ENCODE peak calls at places on chromosome 18, in nine cellular contexts. One of them, this sample, is unnamed.

GRCh38 chr18:50193796-50194622 is 938 bp downstream of the MYO5B start:
- DNase-seq in HAP-1: no peak
- DNase-seq in upper lobe of right lung: peak; percentile 67
- DNase-seq in naive thymus-derived CD4-positive, alpha-beta T cell: no peak
- DNase-seq in neural progenitor cell: peak; percentile 58
- DNase-seq in sigmoid colon: no peak
- DNase-seq in endothelial cell of umbilical vein: no peak
- DNase-seq in fibroblast of lung: no peak
- DNase-seq in body of pancreas: peak; percentile 25
- DNase-seq in this sample: no peak

GRCh38 chr18:2316686-2317308 is 254.5 kb downstream of the METTL4 start:
- DNase-seq in sigmoid colon: no peak
- DNase-seq in naive thymus-derived CD4-positive, alpha-beta T cell: no peak
- DNase-seq in fibroblast of lung: no peak
- DNase-seq in neural progenitor cell: no peak
- DNase-seq in HAP-1: no peak
- DNase-seq in body of pancreas: peak; percentile 54
- DNase-seq in upper lobe of right lung: no peak
- DNase-seq in endothelial cell of umbilical vein: peak; percentile 12
- DNase-seq in this sample: no peak

GRCh38 chr18:61891874-61892273 is 933 bp downstream of the RNF152 start:
- DNase-seq in sigmoid colon: no peak
- DNase-seq in upper lobe of right lung: no peak
- DNase-seq in body of pancreas: no peak
- DNase-seq in fibroblast of lung: no peak
- DNase-seq in endothelial cell of umbilical vein: peak; percentile 15
- DNase-seq in neural progenitor cell: no peak
- DNase-seq in HAP-1: no peak
- DNase-seq in naive thymus-derived CD4-positive, alpha-beta T cell: no peak
- DNase-seq in this sample: peak; percentile 52

GRCh38 chr18:79629606-79630005 is 50.0 kb upstream of the CTDP1 start:
- DNase-seq in upper lobe of right lung: peak; percentile 16
- DNase-seq in neural progenitor cell: no peak
- DNase-seq in sigmoid colon: no peak
- DNase-seq in naive thymus-derived CD4-positive, alpha-beta T cell: no peak
- DNase-seq in fibroblast of lung: no peak
- DNase-seq in HAP-1: no peak
- DNase-seq in body of pancreas: no peak
- DNase-seq in endothelial cell of umbilical vein: no peak
- DNase-seq in this sample: no peak

GRCh38 chr18:79380816-79381806 is 14.6 kb upstream of the NFATC1 start:
- DNase-seq in naive thymus-derived CD4-positive, alpha-beta T cell: peak; percentile 57
- DNase-seq in body of pancreas: peak; percentile 67
- DNase-seq in endothelial cell of umbilical vein: peak; percentile 59
- DNase-seq in upper lobe of right lung: peak; percentile 81
- DNase-seq in sigmoid colon: peak; percentile 84
- DNase-seq in HAP-1: peak; percentile 44
- DNase-seq in fibroblast of lung: peak; percentile 13
- DNase-seq in neural progenitor cell: peak; percentile 85
- DNase-seq in this sample: peak; percentile 82

GRCh38 chr18:63322908-63323634 is 3.5 kb upstream of the BCL2 start:
- DNase-seq in body of pancreas: peak; percentile 62
- DNase-seq in neural progenitor cell: peak; percentile 84
- DNase-seq in naive thymus-derived CD4-positive, alpha-beta T cell: peak; percentile 71
- DNase-seq in HAP-1: peak; percentile 80
- DNase-seq in endothelial cell of umbilical vein: peak; percentile 76
- DNase-seq in sigmoid colon: peak; percentile 80
- DNase-seq in upper lobe of right lung: no peak
- DNase-seq in fibroblast of lung: peak; percentile 56
- DNase-seq in this sample: peak; percentile 54

GRCh38 chr18:34322365-34323289 is 97.9 kb upstream of the NOL4 start:
- DNase-seq in HAP-1: peak; percentile 40
- DNase-seq in naive thymus-derived CD4-positive, alpha-beta T cell: no peak
- DNase-seq in upper lobe of right lung: peak; percentile 66
- DNase-seq in fibroblast of lung: peak; percentile 66
- DNase-seq in neural progenitor cell: peak; percentile 85
- DNase-seq in body of pancreas: peak; percentile 50
- DNase-seq in endothelial cell of umbilical vein: peak; percentile 65
- DNase-seq in sigmoid colon: no peak
- DNase-seq in this sample: no peak

GRCh38 chr18:52433797-52434196 is 93.8 kb downstream of the DCC start:
- DNase-seq in HAP-1: no peak
- DNase-seq in naive thymus-derived CD4-positive, alpha-beta T cell: no peak
- DNase-seq in body of pancreas: no peak
- DNase-seq in endothelial cell of umbilical vein: no peak
- DNase-seq in sigmoid colon: no peak
- DNase-seq in neural progenitor cell: no peak
- DNase-seq in fibroblast of lung: no peak
- DNase-seq in upper lobe of right lung: no peak
- DNase-seq in this sample: no peak

GRCh38 chr18:51211552-51211951 is 14.1 kb upstream of the MEX3C start:
- DNase-seq in fibroblast of lung: peak; percentile 94
- DNase-seq in upper lobe of right lung: no peak
- DNase-seq in HAP-1: no peak
- DNase-seq in neural progenitor cell: no peak
- DNase-seq in body of pancreas: no peak
- DNase-seq in naive thymus-derived CD4-positive, alpha-beta T cell: peak; percentile 14
- DNase-seq in sigmoid colon: no peak
- DNase-seq in endothelial cell of umbilical vein: peak; percentile 83
- DNase-seq in this sample: peak; percentile 54

GRCh38 chr18:57426187-57426586 is 9.0 kb upstream of the ONECUT2 start:
- DNase-seq in naive thymus-derived CD4-positive, alpha-beta T cell: no peak
- DNase-seq in endothelial cell of umbilical vein: no peak
- DNase-seq in fibroblast of lung: no peak
- DNase-seq in HAP-1: no peak
- DNase-seq in neural progenitor cell: no peak
- DNase-seq in upper lobe of right lung: no peak
- DNase-seq in sigmoid colon: no peak
- DNase-seq in body of pancreas: no peak
- DNase-seq in this sample: no peak

GRCh38 chr18:48983793-48984437 is 33.1 kb upstream of the SMAD7 start:
- DNase-seq in upper lobe of right lung: no peak
- DNase-seq in endothelial cell of umbilical vein: peak; percentile 57
- DNase-seq in fibroblast of lung: no peak
- DNase-seq in neural progenitor cell: no peak
- DNase-seq in body of pancreas: peak; percentile 31
- DNase-seq in sigmoid colon: no peak
- DNase-seq in HAP-1: peak; percentile 81
- DNase-seq in naive thymus-derived CD4-positive, alpha-beta T cell: peak; percentile 48
- DNase-seq in this sample: peak; percentile 88

GRCh38 chr18:58454406-58455061 is 174.4 kb downstream of the ALPK2 start:
- DNase-seq in naive thymus-derived CD4-positive, alpha-beta T cell: no peak
- DNase-seq in sigmoid colon: no peak
- DNase-seq in endothelial cell of umbilical vein: no peak
- DNase-seq in HAP-1: no peak
- DNase-seq in body of pancreas: no peak
- DNase-seq in upper lobe of right lung: no peak
- DNase-seq in fibroblast of lung: peak; percentile 17
- DNase-seq in neural progenitor cell: no peak
- DNase-seq in this sample: no peak

GRCh38 chr18:61893304-61893970 is 630 bp upstream of the RNF152 start:
- DNase-seq in body of pancreas: peak; percentile 33
- DNase-seq in fibroblast of lung: peak; percentile 48
- DNase-seq in upper lobe of right lung: peak; percentile 74
- DNase-seq in HAP-1: peak; percentile 47
- DNase-seq in endothelial cell of umbilical vein: peak; percentile 68
- DNase-seq in naive thymus-derived CD4-positive, alpha-beta T cell: peak; percentile 37
- DNase-seq in neural progenitor cell: peak; percentile 81
- DNase-seq in sigmoid colon: peak; percentile 71
- DNase-seq in this sample: peak; percentile 58

GRCh38 chr18:77061946-77062517 is 70.6 kb downstream of the MBP start:
- DNase-seq in fibroblast of lung: no peak
- DNase-seq in neural progenitor cell: peak; percentile 57
- DNase-seq in HAP-1: no peak
- DNase-seq in endothelial cell of umbilical vein: no peak
- DNase-seq in upper lobe of right lung: no peak
- DNase-seq in naive thymus-derived CD4-positive, alpha-beta T cell: no peak
- DNase-seq in body of pancreas: no peak
- DNase-seq in sigmoid colon: no peak
- DNase-seq in this sample: no peak

GRCh38 chr18:13540783-13541182 is 185.6 kb downstream of the FAM210A start:
- DNase-seq in endothelial cell of umbilical vein: no peak
- DNase-seq in HAP-1: no peak
- DNase-seq in body of pancreas: no peak
- DNase-seq in sigmoid colon: no peak
- DNase-seq in fibroblast of lung: no peak
- DNase-seq in upper lobe of right lung: no peak
- DNase-seq in naive thymus-derived CD4-positive, alpha-beta T cell: peak; percentile 48
- DNase-seq in neural progenitor cell: no peak
- DNase-seq in this sample: peak; percentile 36

GRCh38 chr18:57806891-57807280 is 3.8 kb upstream of the ATP8B1 start:
- DNase-seq in HAP-1: no peak
- DNase-seq in fibroblast of lung: peak; percentile 88
- DNase-seq in sigmoid colon: no peak
- DNase-seq in endothelial cell of umbilical vein: peak; percentile 80
- DNase-seq in neural progenitor cell: no peak
- DNase-seq in upper lobe of right lung: no peak
- DNase-seq in naive thymus-derived CD4-positive, alpha-beta T cell: no peak
- DNase-seq in body of pancreas: no peak
- DNase-seq in this sample: peak; percentile 78

GRCh38 chr18:9578306-9578705 is 36.1 kb downstream of the PPP4R1 start:
- DNase-seq in HAP-1: no peak
- DNase-seq in neural progenitor cell: no peak
- DNase-seq in fibroblast of lung: no peak
- DNase-seq in naive thymus-derived CD4-positive, alpha-beta T cell: no peak
- DNase-seq in sigmoid colon: no peak
- DNase-seq in body of pancreas: no peak
- DNase-seq in upper lobe of right lung: no peak
- DNase-seq in endothelial cell of umbilical vein: no peak
- DNase-seq in this sample: no peak

GRCh38 chr18:62925031-62925688 is 209.8 kb downstream of the PHLPP1 start:
- DNase-seq in endothelial cell of umbilical vein: no peak
- DNase-seq in sigmoid colon: no peak
- DNase-seq in HAP-1: no peak
- DNase-seq in naive thymus-derived CD4-positive, alpha-beta T cell: no peak
- DNase-seq in body of pancreas: no peak
- DNase-seq in fibroblast of lung: peak; percentile 55
- DNase-seq in neural progenitor cell: no peak
- DNase-seq in upper lobe of right lung: no peak
- DNase-seq in this sample: no peak

DNA sequence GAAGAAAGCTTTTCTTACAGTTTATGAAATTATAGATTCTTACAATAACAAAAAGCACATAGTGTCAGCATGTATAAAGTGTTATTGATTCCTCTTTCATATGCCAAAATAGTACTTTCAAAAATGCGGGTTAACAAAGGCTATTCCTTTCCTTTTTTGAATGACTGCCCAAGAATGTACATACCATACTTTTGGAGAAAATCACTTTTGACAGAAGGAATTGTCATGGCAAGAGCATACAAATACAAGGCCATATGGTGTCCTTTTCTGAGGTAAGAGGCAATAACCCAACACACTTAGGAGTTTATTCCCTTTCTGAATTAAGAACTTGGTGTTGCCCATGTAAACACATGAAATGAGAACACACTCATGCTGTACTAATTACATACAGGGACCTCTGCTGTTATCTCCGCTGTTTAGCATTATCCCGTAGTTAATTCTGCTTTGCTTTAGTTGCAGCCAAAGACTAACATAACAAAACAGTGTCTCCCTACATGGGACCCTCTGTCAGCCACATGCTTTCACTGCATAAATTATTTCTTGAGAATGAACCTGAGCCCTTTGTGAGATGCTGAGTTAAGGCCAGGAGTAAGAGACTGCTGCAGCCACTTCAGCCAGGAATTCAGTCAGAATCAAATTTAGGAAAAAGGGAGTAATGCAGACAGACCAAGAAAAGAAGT is 67.0 kb downstream of the CDH2 start:
- DNase-seq in body of pancreas: no peak
- DNase-seq in naive thymus-derived CD4-positive, alpha-beta T cell: no peak
- DNase-seq in fibroblast of lung: peak; percentile 55
- DNase-seq in neural progenitor cell: no peak
- DNase-seq in HAP-1: peak; percentile 76
- DNase-seq in endothelial cell of umbilical vein: no peak
- DNase-seq in upper lobe of right lung: no peak
- DNase-seq in sigmoid colon: no peak
- DNase-seq in this sample: no peak
- H3K4me1 ChIP-seq in body of pancreas: no peaks in the 10 kb centered on the region
- H3K4me1 ChIP-seq in naive thymus-derived CD4-positive, alpha-beta T cell: no peaks in the 10 kb centered on the region
- H3K4me1 ChIP-seq in fibroblast of lung: peaks cover 11% of the 10 kb centered on the region
- H3K4me1 ChIP-seq in neural progenitor cell: peaks cover 62% of the 10 kb centered on the region
- H3K4me1 ChIP-seq in HAP-1: peaks cover 59% of the 10 kb centered on the region
- H3K4me1 ChIP-seq in endothelial cell of umbilical vein: peaks cover 34% of the 10 kb centered on the region
- H3K4me1 ChIP-seq in upper lobe of right lung: no peaks in the 10 kb centered on the region
- H3K4me1 ChIP-seq in sigmoid colon: no peaks in the 10 kb centered on the region
- H3K4me1 ChIP-seq in this sample: peaks cover 36% of the 10 kb centered on the region

GRCh38 chr18:22166070-22166972 is 3.1 kb upstream of the GATA6 start:
- DNase-seq in sigmoid colon: no peak
- DNase-seq in upper lobe of right lung: peak; percentile 85
- DNase-seq in endothelial cell of umbilical vein: peak; percentile 20
- DNase-seq in neural progenitor cell: peak; percentile 57
- DNase-seq in HAP-1: no peak
- DNase-seq in naive thymus-derived CD4-positive, alpha-beta T cell: no peak
- DNase-seq in fibroblast of lung: no peak
- DNase-seq in body of pancreas: peak; percentile 78
- DNase-seq in this sample: peak; percentile 89
- H3K27me3 ChIP-seq in sigmoid colon: peaks cover 56% of the 10 kb centered on the region
- H3K27me3 ChIP-seq in upper lobe of right lung: peaks cover 39% of the 10 kb centered on the region
- H3K27me3 ChIP-seq in endothelial cell of umbilical vein: peaks cover 41% of the 10 kb centered on the region
- H3K27me3 ChIP-seq in neural progenitor cell: peaks cover 100% of the 10 kb centered on the region
- H3K27me3 ChIP-seq in HAP-1: peaks cover 49% of the 10 kb centered on the region
- H3K27me3 ChIP-seq in naive thymus-derived CD4-positive, alpha-beta T cell: peaks cover 33% of the 10 kb centered on the region
- H3K27me3 ChIP-seq in fibroblast of lung: peaks cover 50% of the 10 kb centered on the region
- H3K27me3 ChIP-seq in body of pancreas: no peaks in the 10 kb centered on the region
- H3K27me3 ChIP-seq in this sample: no peaks in the 10 kb centered on the region

GRCh38 chr18:45046961-45047360 is 366.3 kb downstream of the SETBP1 start:
- DNase-seq in naive thymus-derived CD4-positive, alpha-beta T cell: no peak
- DNase-seq in body of pancreas: no peak
- DNase-seq in HAP-1: no peak
- DNase-seq in endothelial cell of umbilical vein: no peak
- DNase-seq in upper lobe of right lung: no peak
- DNase-seq in sigmoid colon: no peak
- DNase-seq in fibroblast of lung: no peak
- DNase-seq in neural progenitor cell: no peak
- DNase-seq in this sample: no peak
- H3K4me1 ChIP-seq in naive thymus-derived CD4-positive, alpha-beta T cell: no peaks in the 10 kb centered on the region
- H3K4me1 ChIP-seq in body of pancreas: no peaks in the 10 kb centered on the region
- H3K4me1 ChIP-seq in HAP-1: no peaks in the 10 kb centered on the region
- H3K4me1 ChIP-seq in endothelial cell of umbilical vein: no peaks in the 10 kb centered on the region
- H3K4me1 ChIP-seq in upper lobe of right lung: peaks cover 7% of the 10 kb centered on the region
- H3K4me1 ChIP-seq in sigmoid colon: no peaks in the 10 kb centered on the region
- H3K4me1 ChIP-seq in fibroblast of lung: peaks cover 8% of the 10 kb centered on the region
- H3K4me1 ChIP-seq in neural progenitor cell: no peaks in the 10 kb centered on the region
- H3K4me1 ChIP-seq in this sample: no peaks in the 10 kb centered on the region

DNA sequence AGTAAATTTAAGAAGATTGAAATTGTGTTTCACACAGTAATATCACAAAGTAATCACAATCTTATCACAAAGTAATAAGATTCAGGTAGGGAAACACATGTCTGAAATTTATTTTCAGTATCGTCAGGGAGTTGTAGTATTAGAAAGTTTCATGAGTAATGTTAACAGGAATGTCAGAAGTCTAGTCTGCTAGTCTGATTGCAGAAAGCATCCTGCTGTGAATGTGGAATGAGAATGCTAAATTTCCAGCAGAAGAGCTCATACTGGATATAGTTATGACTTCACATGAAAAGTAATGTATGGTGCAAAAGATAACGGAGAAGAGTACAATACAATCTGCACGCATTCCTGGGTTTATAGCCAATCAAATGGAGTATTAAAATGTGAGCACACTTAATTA is 494.7 kb upstream of the SETBP1 start:
- DNase-seq in sigmoid colon: no peak
- DNase-seq in neural progenitor cell: no peak
- DNase-seq in endothelial cell of umbilical vein: no peak
- DNase-seq in HAP-1: no peak
- DNase-seq in fibroblast of lung: peak; percentile 66
- DNase-seq in upper lobe of right lung: no peak
- DNase-seq in body of pancreas: no peak
- DNase-seq in naive thymus-derived CD4-positive, alpha-beta T cell: no peak
- DNase-seq in this sample: no peak
- H3K27me3 ChIP-seq in sigmoid colon: no peaks in the 10 kb centered on the region
- H3K27me3 ChIP-seq in neural progenitor cell: no peaks in the 10 kb centered on the region
- H3K27me3 ChIP-seq in endothelial cell of umbilical vein: peaks cover 1% of the 10 kb centered on the region
- H3K27me3 ChIP-seq in HAP-1: no peaks in the 10 kb centered on the region
- H3K27me3 ChIP-seq in fibroblast of lung: no peaks in the 10 kb centered on the region
- H3K27me3 ChIP-seq in upper lobe of right lung: no peaks in the 10 kb centered on the region
- H3K27me3 ChIP-seq in body of pancreas: no peaks in the 10 kb centered on the region
- H3K27me3 ChIP-seq in naive thymus-derived CD4-positive, alpha-beta T cell: no peaks in the 10 kb centered on the region
- H3K27me3 ChIP-seq in this sample: no peaks in the 10 kb centered on the region

This sample was measured in adrenal gland.